ENCODE peak calls at places on chromosomes 1 and 21, in five cellular contexts. One of them, this sample, is unnamed.

GRCh38 chr1:51532853-51533252 is 13.8 kb upstream of the EPS15 start:
- DNase-seq in stromal cell of bone marrow: no peak
- DNase-seq in activated B cell treated with CpG ODN at 0.5 μM for 24 hours: no peak
- DNase-seq in NCI-H2171 treated with DMSO at 0.1 percent for 48 hours: no peak
- DNase-seq in stimulated activated CD8-positive, alpha-beta memory T cell treated with anti-CD3 and anti-CD28 coated beads, Interleukin-2, amount 100 ng/mL, for 1 hour: no peak
- DNase-seq in this sample: no peak

GRCh38 chr1:202659541-202659940 is 50.7 kb downstream of the SYT2 start:
- DNase-seq in stromal cell of bone marrow: no peak
- DNase-seq in activated B cell treated with CpG ODN at 0.5 μM for 24 hours: no peak
- DNase-seq in NCI-H2171 treated with DMSO at 0.1 percent for 48 hours: peak; percentile 91
- DNase-seq in stimulated activated CD8-positive, alpha-beta memory T cell treated with anti-CD3 and anti-CD28 coated beads, Interleukin-2, amount 100 ng/mL, for 1 hour: no peak
- DNase-seq in this sample: no peak

GRCh38 chr1:48182441-48182840 is 40.1 kb upstream of the SLC5A9 start:
- DNase-seq in stromal cell of bone marrow: no peak
- DNase-seq in activated B cell treated with CpG ODN at 0.5 μM for 24 hours: no peak
- DNase-seq in NCI-H2171 treated with DMSO at 0.1 percent for 48 hours: peak; percentile 98
- DNase-seq in stimulated activated CD8-positive, alpha-beta memory T cell treated with anti-CD3 and anti-CD28 coated beads, Interleukin-2, amount 100 ng/mL, for 1 hour: no peak
- DNase-seq in this sample: no peak

GRCh38 chr21:41396452-41397107 is 29.5 kb upstream of the MX1 start:
- DNase-seq in stromal cell of bone marrow: no peak
- DNase-seq in activated B cell treated with CpG ODN at 0.5 μM for 24 hours: no peak
- DNase-seq in NCI-H2171 treated with DMSO at 0.1 percent for 48 hours: no peak
- DNase-seq in stimulated activated CD8-positive, alpha-beta memory T cell treated with anti-CD3 and anti-CD28 coated beads, Interleukin-2, amount 100 ng/mL, for 1 hour: no peak
- DNase-seq in this sample: no peak

GRCh38 chr1:208230668-208231529 is 13.3 kb downstream of the PLXNA2 start:
- DNase-seq in stromal cell of bone marrow: no peak
- DNase-seq in activated B cell treated with CpG ODN at 0.5 μM for 24 hours: no peak
- DNase-seq in NCI-H2171 treated with DMSO at 0.1 percent for 48 hours: no peak
- DNase-seq in stimulated activated CD8-positive, alpha-beta memory T cell treated with anti-CD3 and anti-CD28 coated beads, Interleukin-2, amount 100 ng/mL, for 1 hour: no peak
- DNase-seq in this sample: no peak

GRCh38 chr1:5888606-5889211 is 103.5 kb downstream of the NPHP4 start:
- DNase-seq in stromal cell of bone marrow: no peak
- DNase-seq in activated B cell treated with CpG ODN at 0.5 μM for 24 hours: no peak
- DNase-seq in NCI-H2171 treated with DMSO at 0.1 percent for 48 hours: no peak
- DNase-seq in stimulated activated CD8-positive, alpha-beta memory T cell treated with anti-CD3 and anti-CD28 coated beads, Interleukin-2, amount 100 ng/mL, for 1 hour: no peak
- DNase-seq in this sample: no peak

GRCh38 chr21:35011681-35012080 is 37.4 kb downstream of the RUNX1 start:
- DNase-seq in stromal cell of bone marrow: no peak
- DNase-seq in activated B cell treated with CpG ODN at 0.5 μM for 24 hours: no peak
- DNase-seq in NCI-H2171 treated with DMSO at 0.1 percent for 48 hours: no peak
- DNase-seq in stimulated activated CD8-positive, alpha-beta memory T cell treated with anti-CD3 and anti-CD28 coated beads, Interleukin-2, amount 100 ng/mL, for 1 hour: no peak
- DNase-seq in this sample: no peak

GRCh38 chr1:22266162-22266561 is 123.3 kb upstream of the WNT4 start:
- DNase-seq in stromal cell of bone marrow: no peak
- DNase-seq in activated B cell treated with CpG ODN at 0.5 μM for 24 hours: no peak
- DNase-seq in NCI-H2171 treated with DMSO at 0.1 percent for 48 hours: no peak
- DNase-seq in stimulated activated CD8-positive, alpha-beta memory T cell treated with anti-CD3 and anti-CD28 coated beads, Interleukin-2, amount 100 ng/mL, for 1 hour: no peak
- DNase-seq in this sample: no peak

GRCh38 chr21:14911351-14911750 is 153.4 kb downstream of the NRIP1 start:
- DNase-seq in stromal cell of bone marrow: no peak
- DNase-seq in activated B cell treated with CpG ODN at 0.5 μM for 24 hours: no peak
- DNase-seq in NCI-H2171 treated with DMSO at 0.1 percent for 48 hours: no peak
- DNase-seq in stimulated activated CD8-positive, alpha-beta memory T cell treated with anti-CD3 and anti-CD28 coated beads, Interleukin-2, amount 100 ng/mL, for 1 hour: no peak
- DNase-seq in this sample: no peak